ENCODE peak calls at places on chromosomes 4 and X, in eight cellular contexts. E, S, V, H, O, G, U and M are unnamed samples.
A peak's percentile ranks its signal among the peaks of the same experiment; 100 is the strongest.

GRCh38 chrX:46836701-46837542 is at the start of gene RP2:
- DNase-seq in E (peak; percentile 89), S (peak; percentile 94), V (peak; percentile 91), H (peak; percentile 90), O (peak; percentile 90), G (peak; percentile 80), U (peak; percentile 94), M (peak; percentile 93)

GRCh38 chr4:150769845-150770244 is 187.9 kb downstream of the MAB21L2 start:
- DNase-seq in E (no peak), S (no peak), V (peak; percentile 6), H (no peak), O (no peak), G (no peak), U (no peak), M (no peak)

GRCh38 chr4:16329132-16329796 is 103.0 kb upstream of the TAPT1 start:
- DNase-seq in E (no peak), S (no peak), V (peak; percentile 63), H (no peak), O (no peak), G (no peak), U (no peak), M (peak; percentile 1)

GRCh38 chr4:177356921-177357320 is 47.2 kb downstream of the NEIL3 start:
- DNase-seq in E (no peak), S (no peak), V (no peak), H (no peak), O (no peak), G (no peak), U (no peak), M (no peak)

GRCh38 chrX:41384041-41384705 is 50.2 kb downstream of the DDX3X start:
- DNase-seq in E (peak; percentile 74), S (peak; percentile 81), V (peak; percentile 74), H (peak; percentile 42), O (peak; percentile 55), G (peak; percentile 13), U (no peak), M (peak; percentile 71)

GRCh38 chr4:165177725-165178666 is 29.4 kb upstream of the KLHL2 start:
- DNase-seq in E (no peak), S (no peak), V (no peak), H (no peak), O (no peak), G (no peak), U (peak; percentile 65), M (no peak)

GRCh38 chr4:6771229-6771671 is 11.3 kb upstream of the KIAA0232 start:
- DNase-seq in E (no peak), S (peak; percentile 90), V (no peak), H (peak; percentile 84), O (no peak), G (no peak), U (no peak), M (peak; percentile 85)

GRCh38 chrX:43973249-43973672 is at the start of gene NDP:
- DNase-seq in E (no peak), S (no peak), V (no peak), H (no peak), O (no peak), G (no peak), U (no peak), M (no peak)

GRCh38 chrX:24676403-24677024 is 17.2 kb upstream of the POLA1 start:
- DNase-seq in E (no peak), S (no peak), V (no peak), H (no peak), O (no peak), G (no peak), U (peak; percentile 15), M (no peak)

GRCh38 chrX:145213504-145213903 is 33.8 kb upstream of the SPANXN1 start:
- DNase-seq in E (no peak), S (no peak), V (no peak), H (no peak), O (no peak), G (no peak), U (peak; percentile 1), M (no peak)

GRCh38 chr4:114272226-114272625 is 292.8 kb upstream of the ARSJ start:
- DNase-seq in E (no peak), S (no peak), V (peak; percentile 100), H (no peak), O (no peak), G (no peak), U (peak; percentile 3), M (peak; percentile 96)

GRCh38 chrX:69066966-69067525 is 98.2 kb downstream of the PJA1 start:
- DNase-seq in E (no peak), S (no peak), V (peak; percentile 37), H (no peak), O (peak; percentile 4), G (no peak), U (no peak), M (peak; percentile 13)

GRCh38 chrX:49205443-49205842 is 5.5 kb upstream of the SYP start:
- DNase-seq in E (no peak), S (no peak), V (no peak), H (no peak), O (no peak), G (no peak), U (no peak), M (no peak)

GRCh38 chr4:3439391-3439790 is 2.4 kb upstream of the HGFAC start:
- DNase-seq in E (no peak), S (no peak), V (no peak), H (no peak), O (no peak), G (no peak), U (no peak), M (no peak)

GRCh38 chr4:183962413-183962812 is 57.3 kb downstream of the STOX2 start:
- DNase-seq in E (no peak), S (no peak), V (no peak), H (no peak), O (no peak), G (no peak), U (no peak), M (no peak)

GRCh38 chr4:183961772-183962171 is 56.7 kb downstream of the STOX2 start:
- DNase-seq in E (no peak), S (no peak), V (no peak), H (no peak), O (no peak), G (no peak), U (no peak), M (no peak)

GRCh38 chr4:183960912-183961569 is 55.9 kb downstream of the STOX2 start:
- DNase-seq in E (no peak), S (peak; percentile 68), V (no peak), H (no peak), O (no peak), G (no peak), U (no peak), M (no peak)

GRCh38 chr4:183960021-183960420 is 54.9 kb downstream of the STOX2 start:
- DNase-seq in E (peak; percentile 32), S (peak; percentile 70), V (peak; percentile 81), H (peak; percentile 63), O (peak; percentile 48), G (peak; percentile 54), U (no peak), M (peak; percentile 12)

GRCh38 chr4:183959349-183959748 is 54.2 kb downstream of the STOX2 start:
- DNase-seq in E (no peak), S (no peak), V (no peak), H (no peak), O (no peak), G (no peak), U (no peak), M (peak; percentile 2)
- H3K4me3 ChIP-seq in E (no peak overlapping the region), S (peak overlapping the region; percentile 42), V (peak overlapping the region; percentile 42), H (peak overlapping the region; percentile 13), O (no peak overlapping the region), G (peak overlapping the region; percentile 49), U (no peak overlapping the region), M (no peak overlapping the region)

DNA sequence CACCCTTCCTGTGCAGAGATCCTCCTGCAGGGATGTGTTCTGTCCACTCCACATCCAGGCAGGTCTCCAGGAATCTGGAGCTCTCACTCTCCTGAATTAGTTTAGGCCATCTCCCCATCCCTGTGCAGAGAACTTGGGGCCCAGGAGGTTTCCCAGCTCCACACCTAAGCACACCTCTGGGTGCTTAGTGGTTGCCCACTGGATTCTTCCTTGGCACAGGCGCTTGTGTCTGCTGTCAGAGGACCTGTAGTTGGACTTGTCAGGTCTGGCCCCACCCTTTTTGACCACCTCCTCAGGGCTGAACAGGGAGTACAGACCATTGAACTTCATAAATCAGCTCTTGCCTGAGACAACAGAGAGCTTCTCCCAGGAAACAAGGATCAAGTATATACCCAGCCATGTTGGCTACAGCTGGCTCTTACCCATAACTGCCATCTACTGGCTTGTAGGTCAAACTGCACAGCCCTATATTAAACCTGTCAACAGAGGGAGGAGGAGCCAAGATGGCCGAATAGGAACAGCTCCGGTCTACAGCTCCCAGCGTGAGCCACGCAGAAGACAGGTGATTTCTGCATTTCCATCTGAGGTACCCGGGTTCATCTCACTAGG is 275.5 kb downstream of the PPARGC1A start:
- DNase-seq in E (no peak), S (no peak), V (peak; percentile 51), H (no peak), O (no peak), G (no peak), U (peak; percentile 32), M (peak; percentile 13)
- TF ChIP-seq CTCF in E (no peak), S (peak; percentile 44), V (peak; percentile 16), H (no peak), O (no peak), G (no peak), U (no peak), M (peak; percentile 25)

GRCh38 chrX:131792789-131793462 is 230.2 kb upstream of the STK26 start:
- DNase-seq in E (peak; percentile 95), S (peak; percentile 90), V (peak; percentile 72), H (peak; percentile 91), O (peak; percentile 91), G (no peak), U (peak; percentile 65), M (peak; percentile 42)

GRCh38 chrX:131795442-131796229 is 227.5 kb upstream of the STK26 start:
- DNase-seq in E (peak; percentile 34), S (no peak), V (no peak), H (no peak), O (no peak), G (no peak), U (no peak), M (no peak)

GRCh38 chrX:131789664-131790063 is 233.4 kb upstream of the STK26 start:
- DNase-seq in E (no peak), S (no peak), V (no peak), H (no peak), O (no peak), G (no peak), U (peak; percentile 32), M (no peak)

GRCh38 chrX:131791608-131792355 is 231.3 kb upstream of the STK26 start:
- DNase-seq in E (no peak), S (no peak), V (no peak), H (no peak), O (no peak), G (no peak), U (no peak), M (no peak)

GRCh38 chrX:131792356-131792749 is 230.7 kb upstream of the STK26 start:
- DNase-seq in E (peak; percentile 94), S (peak; percentile 91), V (peak; percentile 75), H (peak; percentile 94), O (peak; percentile 91), G (no peak), U (peak; percentile 47), M (peak; percentile 23)
- H3K4me3 ChIP-seq in E (peak overlapping the region; percentile 35), S (no peak overlapping the region), V (no peak overlapping the region), H (no peak overlapping the region), O (peak overlapping the region; percentile 32), G (no peak overlapping the region), U (no peak overlapping the region), M (no peak overlapping the region)

GRCh38 chr4:66443020-66443419 is 772.7 kb upstream of the EPHA5 start:
- DNase-seq in E (no peak), S (no peak), V (no peak), H (no peak), O (no peak), G (no peak), U (no peak), M (no peak)
- TF ChIP-seq CTCF in E (no peak), S (no peak), V (no peak), H (no peak), O (no peak), G (no peak), U (no peak), M (no peak)

GRCh38 chrX:150372280-150372679 is 9.2 kb downstream of the MAMLD1 start:
- DNase-seq in E (no peak), S (no peak), V (no peak), H (no peak), O (no peak), G (no peak), U (no peak), M (no peak)
- H3K4me3 ChIP-seq in E (no peak overlapping the region), S (no peak overlapping the region), V (no peak overlapping the region), H (no peak overlapping the region), O (no peak overlapping the region), G (no peak overlapping the region), U (no peak overlapping the region), M (no peak overlapping the region)